ENCODE peak calls at places on chromosomes 12 and 14, in seven cellular contexts. X is WERI-Rb-1, O is stomach, A is heart left ventricle, D is H9, M is suprapubic skin, V is IMR-90. P is an unnamed sample.

GRCh38 chr12:94263011-94263786 is 114.8 kb downstream of the PLXNC1 start:
- DNase-seq in M (peak), X (no peak), D (no peak), O (no peak), V (no peak), A (no peak), P (no peak)

GRCh38 chr14:103442288-103442687 is 57.1 kb downstream of the MARK3 start:
- DNase-seq in M (no peak), O (no peak), X (no peak), D (no peak), V (peak), A (no peak), P (no peak)

GRCh38 chr14:103576371-103577024 is 13.7 kb downstream of the COA8 start:
- DNase-seq in O (peak), V (peak), X (peak), M (peak), A (peak), D (peak), P (peak)

GRCh38 chr14:102749833-102750775 is 27.1 kb upstream of the TRAF3 start:
- DNase-seq in V (no peak), O (no peak), M (no peak), D (peak), X (no peak), A (no peak), P (no peak)

GRCh38 chr14:74763803-74764531 is 851 bp downstream of the YLPM1 start:
- DNase-seq in O (no peak), D (peak), X (no peak), M (no peak), A (peak), V (peak), P (peak)

GRCh38 chr14:92582706-92583452 is 69.3 kb downstream of the RIN3 start:
- DNase-seq in O (no peak), X (no peak), D (no peak), V (no peak), M (no peak), A (no peak), P (no peak)

GRCh38 chr12:82529954-82530353 is 156.8 kb upstream of the TMTC2 start:
- DNase-seq in X (no peak), D (no peak), V (no peak), O (no peak), A (no peak), M (no peak), P (no peak)

GRCh38 chr12:50612882-50613281 is 108.1 kb downstream of the DIP2B start:
- DNase-seq in X (no peak), A (no peak), M (no peak), O (no peak), V (no peak), D (no peak), P (no peak)

GRCh38 chr12:52920937-52921336 is 16.1 kb upstream of the KRT8 start:
- DNase-seq in A (no peak), V (peak), M (no peak), O (no peak), X (no peak), D (peak), P (no peak)

GRCh38 chr12:131123817-131124216 is 170.1 kb downstream of the ADGRD1 start:
- DNase-seq in D (peak), A (no peak), X (no peak), O (no peak), M (peak), V (no peak), P (no peak)

GRCh38 chr14:30990766-30991165 is 34.7 kb upstream of the AP4S1 start:
- DNase-seq in V (peak), D (no peak), O (no peak), A (no peak), X (no peak), M (no peak), P (no peak)

GRCh38 chr12:10341892-10342509 is 34.3 kb downstream of the KLRD1 start:
- DNase-seq in A (no peak), V (no peak), X (no peak), D (no peak), O (no peak), M (no peak), P (peak)

GRCh38 chr14:104517426-104517825 is 62.1 kb upstream of the C14orf180 start:
- DNase-seq in X (no peak), M (peak), V (no peak), D (no peak), O (peak), A (no peak), P (no peak)

GRCh38 chr14:29925106-29925722 is 2.4 kb downstream of the PRKD1 start:
- DNase-seq in D (peak), V (peak), O (no peak), A (no peak), X (no peak), M (no peak), P (peak)

GRCh38 chr12:132427177-132427725 is 62.7 kb upstream of the FBRSL1 start:
- DNase-seq in O (no peak), V (no peak), A (no peak), X (no peak), M (no peak), D (no peak), P (no peak)

GRCh38 chr12:110270125-110270962 is 10.7 kb upstream of the ATP2A2 start:
- DNase-seq in M (no peak), X (peak), A (peak), V (peak), D (no peak), O (peak), P (no peak)

GRCh38 chr12:79023261-79023660 is 158.7 kb downstream of the SYT1 start:
- DNase-seq in X (no peak), O (no peak), V (no peak), D (no peak), A (no peak), M (no peak), P (no peak)

GRCh38 chr14:101372894-101373640 is 188.2 kb upstream of the DIO3 start:
- DNase-seq in O (no peak), X (no peak), A (no peak), M (no peak), D (no peak), V (no peak), P (no peak)

GRCh38 chr12:97946701-97947100 is 484.1 kb downstream of the RMST start:
- DNase-seq in M (no peak), O (no peak), V (no peak), D (no peak), X (no peak), A (no peak), P (no peak)

GRCh38 chr12:91461061-91461460 is 278.4 kb upstream of the DCN start:
- DNase-seq in X (no peak), A (no peak), D (no peak), M (no peak), O (no peak), V (no peak), P (no peak)

GRCh38 chr12:92007787-92008186 is 137.9 kb downstream of the BTG1 start:
- DNase-seq in M (no peak), A (no peak), O (no peak), X (peak), V (no peak), D (peak), P (no peak)

GRCh38 chr14:73258845-73259611 is 21.7 kb downstream of the PAPLN start:
- DNase-seq in M (peak), D (no peak), V (no peak), O (no peak), X (no peak), A (no peak), P (no peak)

GRCh38 chr14:67487937-67488893 is at the start of gene TMEM229B:
- DNase-seq in D (no peak), X (no peak), A (peak), V (no peak), O (peak), M (no peak), P (no peak)

GRCh38 chr12:123056053-123056452 is 75.6 kb downstream of the ARL6IP4 start:
- DNase-seq in X (no peak), M (no peak), V (peak), D (no peak), A (no peak), O (no peak), P (no peak)

GRCh38 chr12:88648625-88649024 is 68.4 kb upstream of the KITLG start:
- DNase-seq in V (no peak), A (no peak), X (no peak), D (no peak), M (no peak), O (no peak), P (no peak)

GRCh38 chr14:64434528-64434927 is 30.8 kb upstream of the AKAP5 start:
- DNase-seq in D (no peak), V (peak), X (no peak), M (no peak), O (no peak), A (no peak), P (no peak)

GRCh38 chr12:98893601-98894411 is 248.7 kb downstream of the APAF1 start:
- DNase-seq in X (no peak), D (no peak), A (no peak), M (no peak), O (no peak), V (no peak), P (no peak)

GRCh38 chr14:95623195-95623594 is 63.0 kb upstream of the TCL1B start:
- DNase-seq in X (no peak), O (no peak), M (no peak), V (no peak), D (no peak), A (no peak), P (no peak)

GRCh38 chr12:30694971-30695326 is 720 bp downstream of the IPO8 start:
- DNase-seq in D (peak), X (peak), A (no peak), V (peak), O (peak), M (no peak), P (peak)

GRCh38 chr14:103623883-103624482 is 5.0 kb upstream of the KLC1 start:
- DNase-seq in A (peak), M (no peak), X (no peak), V (no peak), D (no peak), O (peak), P (no peak)

GRCh38 chr12:101925352-101925751 is 48.0 kb downstream of the DRAM1 start:
- DNase-seq in V (peak), A (peak), X (no peak), O (peak), M (peak), D (no peak), P (peak)

GRCh38 chr12:101924647-101925046 is 47.3 kb downstream of the DRAM1 start:
- DNase-seq in A (no peak), X (no peak), V (peak), D (no peak), O (no peak), M (no peak), P (no peak)

GRCh38 chr12:101927999-101928398 is 50.6 kb downstream of the DRAM1 start:
- DNase-seq in D (no peak), M (no peak), A (no peak), X (no peak), O (no peak), V (no peak), P (no peak)

GRCh38 chr12:101927042-101927441 is 49.7 kb downstream of the DRAM1 start:
- DNase-seq in A (no peak), M (no peak), X (no peak), D (no peak), V (peak), O (no peak), P (no peak)

DNA sequence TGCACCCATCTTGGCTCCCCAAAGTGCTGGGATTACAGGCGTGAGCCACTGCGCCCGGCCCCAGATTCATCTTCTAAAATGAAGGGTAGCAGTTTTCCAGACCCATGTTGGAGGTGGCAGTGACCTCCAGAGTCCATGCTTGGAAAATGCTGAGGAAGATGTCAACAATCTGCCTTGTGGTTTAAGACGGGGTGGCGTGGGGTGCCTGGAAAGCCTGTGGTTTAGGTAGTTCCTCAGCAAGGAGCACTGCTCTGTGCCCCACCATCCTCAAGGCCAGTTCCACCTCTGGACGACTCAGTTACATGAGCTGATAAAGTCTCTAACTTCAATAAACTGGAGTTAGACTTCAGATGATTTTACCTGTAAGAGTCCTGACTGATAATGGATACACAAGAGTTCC is 48.6 kb downstream of the DRAM1 start:
- DNase-seq in D (no peak), X (no peak), A (no peak), M (no peak), V (no peak), O (no peak), P (no peak)
- H3K27ac ChIP-seq in D (no peak), X (no peak), A (peak), M (peak), V (peak), O (peak), P (no peak)

DNA sequence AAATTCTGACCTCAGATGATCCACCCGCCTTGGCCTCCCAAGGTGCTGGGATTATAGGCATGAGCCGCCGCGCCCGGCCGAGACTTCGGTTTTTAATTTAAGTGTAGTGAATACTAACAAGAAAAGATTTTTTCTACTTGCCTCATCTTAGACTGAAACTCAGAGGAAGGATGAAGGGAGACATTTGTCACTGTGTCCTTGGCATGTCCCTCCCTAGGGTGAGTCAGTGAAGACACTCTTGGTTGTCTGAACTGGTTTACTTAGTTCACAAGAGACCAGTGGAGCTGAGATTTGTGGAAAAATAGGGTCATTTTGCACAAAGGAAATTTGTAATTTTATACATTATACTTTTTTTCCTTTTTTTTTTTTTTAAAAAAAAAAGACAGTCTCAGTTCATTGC is 13.5 kb downstream of the C12orf71 start:
- DNase-seq in V (no peak), A (no peak), X (no peak), M (no peak), D (no peak), O (no peak), P (no peak)
- H3K27ac ChIP-seq in V (no peak), A (no peak), X (no peak), M (no peak), D (no peak), O (no peak), P (no peak)

DNA sequence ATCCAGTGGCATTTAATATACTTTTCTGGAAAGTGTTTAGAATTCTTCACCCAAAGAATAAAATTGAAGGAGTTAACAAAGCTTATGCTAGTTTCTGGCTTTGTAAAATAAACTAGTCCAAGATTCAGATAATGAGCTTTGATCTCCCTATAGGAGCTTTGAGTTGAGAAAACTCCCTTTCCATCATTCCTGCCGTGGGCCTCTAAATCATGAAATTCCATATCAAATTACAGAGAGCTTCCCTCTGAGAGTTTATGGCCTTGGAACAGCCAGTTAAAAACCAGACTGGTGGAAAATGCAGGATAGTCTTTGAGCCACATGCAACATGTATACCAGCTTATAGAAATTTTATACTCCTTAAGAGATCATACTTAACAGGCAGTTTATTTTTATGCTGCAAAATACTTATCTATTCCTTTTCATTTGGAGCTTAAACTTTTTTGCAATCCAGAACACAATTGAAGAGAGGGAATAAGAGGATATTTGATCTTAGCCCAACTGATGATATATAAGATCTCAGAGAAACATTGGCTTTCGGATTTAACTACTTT is 175.8 kb upstream of the ATP2B1 start:
- DNase-seq in X (no peak), D (no peak), O (no peak), V (peak), A (no peak), M (no peak), P (no peak)
- H3K27ac ChIP-seq in X (no peak), D (no peak), O (no peak), V (no peak), A (no peak), M (no peak), P (no peak)

GRCh38 chr12:64639466-64639865 is 29.2 kb downstream of the RASSF3 start:
- DNase-seq in O (no peak), M (no peak), A (no peak), V (no peak), D (no peak), X (no peak), P (no peak)

GRCh38 chr12:64633940-64634337 is 23.6 kb downstream of the RASSF3 start:
- DNase-seq in M (no peak), D (no peak), A (peak), O (peak), X (no peak), V (peak), P (no peak)

GRCh38 chr12:64634508-64635092 is 24.3 kb downstream of the RASSF3 start:
- DNase-seq in X (no peak), A (no peak), O (no peak), M (no peak), D (no peak), V (no peak), P (no peak)

GRCh38 chr12:64633186-64633939 is 23.1 kb downstream of the RASSF3 start:
- DNase-seq in V (no peak), X (no peak), D (no peak), M (no peak), O (no peak), A (no peak), P (no peak)

DNA sequence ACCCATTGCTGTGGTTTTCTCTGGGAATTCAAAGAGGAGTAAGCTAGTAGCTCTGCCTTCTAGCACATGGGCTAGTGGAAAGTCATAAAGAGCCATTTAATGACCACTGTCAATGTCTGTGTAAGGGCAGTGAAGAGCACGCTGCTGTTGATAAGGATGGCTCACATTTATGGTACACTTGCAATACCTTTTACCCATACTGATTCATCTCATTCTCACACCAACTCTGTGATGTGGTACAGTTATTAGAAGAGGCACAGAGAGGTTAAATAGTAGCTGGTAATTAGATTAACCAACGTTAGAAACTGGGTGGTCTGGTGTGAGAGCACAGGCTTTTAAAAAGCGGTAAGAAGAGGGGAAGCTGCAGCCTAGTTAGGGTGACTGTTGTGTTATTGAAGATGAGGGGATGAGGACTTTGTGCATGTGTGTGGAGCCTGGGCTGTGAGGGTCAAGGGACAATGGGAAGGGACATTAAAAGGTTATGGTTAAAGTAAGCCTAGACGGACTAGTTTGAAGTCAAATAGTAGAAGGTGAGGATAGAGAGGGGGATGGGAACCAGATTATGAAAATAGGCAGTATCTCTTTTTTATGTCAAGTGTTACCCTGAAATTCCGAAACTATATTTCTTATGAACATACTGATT is 25.2 kb downstream of the RASSF3 start:
- DNase-seq in A (no peak), X (no peak), M (no peak), O (no peak), D (no peak), V (no peak), P (no peak)
- H3K27ac ChIP-seq in A (no peak), X (no peak), M (no peak), O (no peak), D (no peak), V (no peak), P (no peak)

P was measured in foreskin keratinocyte.